ENCODE peak calls at places on chromosome 2, in five cellular contexts. X is activated CD8-positive, alpha-beta memory T cell treated with anti-CD3 and anti-CD28 coated beads, Interleukin-2, amount 50 U/mL, for 4 hours; E is activated CD4-positive, alpha-beta memory T cell treated with anti-CD3 and anti-CD28 coated beads, Interleukin-2, amount 10 ng/mL, durations not matched to agents 7 days and 5 days; A is NCI-H2171; T is T-helper 17 cell. L is an unnamed sample.
A peak's percentile ranks its signal among the peaks of the same experiment; 100 is the strongest.

GRCh38 chr2:88597168-88597567 is 30.1 kb downstream of the EIF2AK3 start:
- DNase-seq in T (no peak), X (no peak), E (no peak), A (no peak), L (no peak)

GRCh38 chr2:240346015-240346752 is 89.3 kb upstream of the GPC1 start:
- DNase-seq in X (no peak), E (no peak), T (no peak), A (no peak), L (no peak)

GRCh38 chr2:177239934-177240600 is 24.5 kb downstream of the NFE2L2 start:
- DNase-seq in X (no peak), A (peak; percentile 43), E (peak; percentile 64), T (no peak), L (peak; percentile 83)

GRCh38 chr2:171762879-171763573 is 75.8 kb downstream of the DYNC1I2 start:
- DNase-seq in E (no peak), A (no peak), T (no peak), X (no peak), L (no peak)

GRCh38 chr2:53744395-53745065 is 23.1 kb upstream of the CHAC2 start:
- DNase-seq in X (no peak), T (no peak), E (no peak), A (no peak), L (no peak)

GRCh38 chr2:9984217-9984739 is 32.8 kb downstream of the GRHL1 start:
- DNase-seq in T (no peak), A (no peak), X (no peak), E (no peak), L (peak; percentile 78)

GRCh38 chr2:177314194-177314593 is 49.7 kb upstream of the NFE2L2 start:
- DNase-seq in E (no peak), T (no peak), X (no peak), A (no peak), L (no peak)

GRCh38 chr2:65165595-65165994 is 35.7 kb upstream of the RAB1A start:
- DNase-seq in T (no peak), X (no peak), A (no peak), E (no peak), L (peak; percentile 84)

GRCh38 chr2:157509755-157510154 is 65.9 kb upstream of the CYTIP start:
- DNase-seq in X (no peak), A (no peak), E (no peak), T (no peak), L (no peak)

GRCh38 chr2:127747621-127748020 is 46.3 kb downstream of the SFT2D3 start:
- DNase-seq in E (no peak), A (no peak), T (no peak), X (no peak), L (no peak)

GRCh38 chr2:240818543-240819403 is 1.2 kb downstream of the KIF1A start:
- DNase-seq in X (no peak), T (no peak), A (no peak), E (no peak), L (no peak)

GRCh38 chr2:16281451-16282330 is 341.3 kb downstream of the MYCN start:
- DNase-seq in T (no peak), A (no peak), X (no peak), E (no peak), L (peak; percentile 60)

GRCh38 chr2:24690524-24690923 is 102.7 kb downstream of the PTRHD1 start:
- DNase-seq in E (no peak), A (peak; percentile 13), T (no peak), X (no peak), L (no peak)

GRCh38 chr2:207130958-207131521 is 34.7 kb downstream of the KLF7 start:
- DNase-seq in X (no peak), A (no peak), T (no peak), E (no peak), L (no peak)

GRCh38 chr2:165055081-165055879 is 100.0 kb upstream of the SLC38A11 start:
- DNase-seq in X (no peak), T (no peak), A (peak; percentile 24), E (no peak), L (no peak)

GRCh38 chr2:142291964-142292363 is 161.1 kb upstream of the LRP1B start:
- DNase-seq in X (no peak), A (no peak), E (no peak), T (no peak), L (no peak)

GRCh38 chr2:201644001-201644400 is 698 bp upstream of the TMEM237 start:
- DNase-seq in E (no peak), X (no peak), A (no peak), T (no peak), L (no peak)

GRCh38 chr2:172804423-172804822 is 68.8 kb downstream of the RAPGEF4 start:
- DNase-seq in E (no peak), X (no peak), T (no peak), A (peak; percentile 56), L (no peak)

GRCh38 chr2:240599141-240599583 is 12.6 kb downstream of the CAPN10 start:
- DNase-seq in T (peak; percentile 5), A (no peak), E (no peak), X (peak; percentile 12), L (no peak)

GRCh38 chr2:232632904-232633412 is 446 bp upstream of the EFHD1 start:
- DNase-seq in E (no peak), T (no peak), X (peak; percentile 31), A (no peak), L (no peak)

GRCh38 chr2:23418490-23418911 is 33.5 kb downstream of the KLHL29 start:
- DNase-seq in E (no peak), A (no peak), X (no peak), T (no peak), L (no peak)

GRCh38 chr2:128735296-128735960 is 416.8 kb upstream of the HS6ST1 start:
- DNase-seq in X (no peak), E (no peak), T (no peak), A (no peak), L (no peak)

GRCh38 chr2:4553219-4553618 is 849.8 kb downstream of the DCDC2C start:
- DNase-seq in X (no peak), T (no peak), A (no peak), E (no peak), L (no peak)

GRCh38 chr2:105325389-105325963 is 4.1 kb downstream of the TGFBRAP1 start:
- DNase-seq in A (no peak), T (no peak), E (no peak), X (no peak), L (peak; percentile 67)

GRCh38 chr2:162073776-162074578 is at the start of gene DPP4:
- DNase-seq in E (peak; percentile 66), T (peak; percentile 38), A (no peak), X (peak; percentile 52), L (peak; percentile 53)

GRCh38 chr2:28317390-28317789 is 75.3 kb upstream of the FOSL2 start:
- DNase-seq in E (no peak), A (no peak), X (no peak), T (no peak), L (no peak)

GRCh38 chr2:217712431-217712830 is 290.4 kb downstream of the TNS1 start:
- DNase-seq in E (no peak), X (no peak), T (no peak), A (no peak), L (no peak)

GRCh38 chr2:123502926-123503325 is 522.2 kb upstream of the CNTNAP5 start:
- DNase-seq in X (no peak), A (no peak), E (no peak), T (no peak), L (no peak)

GRCh38 chr2:137910641-137911040 is 53.6 kb upstream of the HNMT start:
- DNase-seq in E (no peak), A (no peak), X (no peak), T (no peak), L (peak; percentile 29)

GRCh38 chr2:145845207-145845894 is 1325.4 kb upstream of the ZEB2 start:
- DNase-seq in E (no peak), X (no peak), T (no peak), A (peak; percentile 39), L (no peak)

GRCh38 chr2:23596316-23596885 is 211.4 kb downstream of the KLHL29 start:
- DNase-seq in E (no peak), T (no peak), X (no peak), A (no peak), L (no peak)

GRCh38 chr2:107502463-107503079 is 324.1 kb upstream of the RGPD4 start:
- DNase-seq in T (no peak), E (no peak), X (no peak), A (no peak), L (no peak)

GRCh38 chr2:212005077-212005671 is 533.4 kb downstream of the ERBB4 start:
- DNase-seq in A (no peak), T (no peak), X (no peak), E (no peak), L (peak; percentile 22)

GRCh38 chr2:56314809-56315208 is 131.0 kb downstream of the CCDC85A start:
- DNase-seq in E (no peak), T (no peak), X (no peak), A (peak; percentile 21), L (no peak)

GRCh38 chr2:96890726-96891385 is 21.0 kb upstream of the SEMA4C start:
- DNase-seq in T (no peak), X (no peak), A (no peak), E (no peak), L (no peak)

GRCh38 chr2:130765464-130765863 is 10.1 kb downstream of the AMER3 start:
- DNase-seq in A (no peak), X (no peak), E (no peak), T (no peak), L (no peak)

GRCh38 chr2:1730047-1730937 is 14.0 kb downstream of the PXDN start:
- DNase-seq in T (no peak), E (no peak), X (no peak), A (no peak), L (no peak)

GRCh38 chr2:100011272-100011711 is 131.1 kb downstream of the AFF3 start:
- DNase-seq in T (no peak), X (no peak), E (no peak), A (no peak), L (no peak)

L was measured in KBM-7.